ENCODE peak calls at places on chromosome 5, in ten cellular contexts. L is lower lobe of right lung, S is brain microvascular endothelial cell, K is fibroblast of lung, V is kidney, T is ovary, W is GM23338, A is lower leg skin, R is stomach, E is fibroblast of pulmonary artery. G is an unnamed sample.

GRCh38 chr5:9545959-9546851 is at the start of gene SEMA5A:
- DNase-seq in L (peak; percentile 77), T (peak; percentile 80), A (peak; percentile 42), V (peak; percentile 93), R (peak; percentile 72), S (peak; percentile 65), E (peak; percentile 64), W (peak; percentile 73), K (peak; percentile 70), G (no peak)

GRCh38 chr5:179270581-179271300 is 74.5 kb downstream of the ADAMTS2 start:
- DNase-seq in S (no peak), K (peak; percentile 56), W (no peak), E (peak; percentile 68), V (peak; percentile 73), T (peak; percentile 88), L (peak; percentile 46), A (no peak), R (no peak), G (peak; percentile 22)

GRCh38 chr5:32711693-32712462 is 757 bp downstream of the NPR3 start:
- DNase-seq in V (peak; percentile 79), R (no peak), K (peak; percentile 59), T (peak; percentile 21), A (no peak), W (peak; percentile 52), L (peak; percentile 54), E (no peak), S (peak; percentile 22), G (no peak)

GRCh38 chr5:128084228-128085167 is 932 bp downstream of the SLC12A2 start:
- DNase-seq in T (peak; percentile 53), S (no peak), L (peak; percentile 64), R (peak; percentile 55), E (peak; percentile 34), A (peak; percentile 21), V (peak; percentile 85), K (peak; percentile 52), W (peak; percentile 48), G (no peak)

GRCh38 chr5:65108786-65109743 is 340.3 kb downstream of the CWC27 start:
- DNase-seq in V (no peak), E (no peak), L (no peak), K (peak; percentile 70), S (peak; percentile 5), R (no peak), A (no peak), T (no peak), W (no peak), G (no peak)

GRCh38 chr5:100706796-100707195 is 171.6 kb downstream of the FAM174A start:
- DNase-seq in S (no peak), V (no peak), A (no peak), K (peak; percentile 14), L (no peak), T (no peak), E (peak; percentile 83), W (peak; percentile 47), R (no peak), G (no peak)

GRCh38 chr5:73296772-73297171 is 123.8 kb downstream of the TMEM174 start:
- DNase-seq in R (no peak), V (no peak), S (peak; percentile 92), T (no peak), E (peak; percentile 65), A (no peak), W (no peak), K (peak; percentile 95), L (no peak), G (no peak)

GRCh38 chr5:154174091-154174490 is 16.4 kb upstream of the GALNT10 start:
- DNase-seq in K (no peak), L (no peak), R (no peak), T (no peak), E (no peak), V (no peak), S (no peak), W (no peak), A (no peak), G (no peak)

GRCh38 chr5:113090336-113091106 is 113.9 kb downstream of the DCP2 start:
- DNase-seq in T (peak; percentile 56), R (no peak), S (no peak), V (no peak), K (peak; percentile 37), W (peak; percentile 18), A (no peak), L (no peak), E (peak; percentile 52), G (no peak)
- TF ChIP-seq CTCF in T (no peak), R (no peak), S (no peak), V (no peak), K (no peak), W (peak; percentile 9), A (no peak), L (no peak), E (no peak), G (no peak)

DNA sequence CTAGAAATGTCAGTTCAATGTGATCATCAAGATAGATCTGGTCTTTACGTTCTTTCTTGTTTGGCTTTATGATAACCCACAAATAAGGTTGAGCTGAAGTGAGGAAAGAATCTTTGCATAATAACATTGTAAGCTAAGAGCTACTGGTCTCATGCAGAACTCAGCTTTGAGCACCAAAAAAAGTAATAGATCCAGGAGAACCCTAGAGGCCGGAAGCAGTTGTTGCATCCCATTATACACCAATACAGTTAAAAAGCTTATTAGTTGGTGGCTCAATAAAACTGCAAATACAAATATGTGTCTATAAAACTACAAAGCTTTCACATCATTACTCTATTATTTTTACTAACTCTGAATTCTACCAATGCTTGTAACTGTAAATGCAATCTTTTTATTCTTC is 85.5 kb upstream of the NUDT12 start:
- DNase-seq in S (no peak), T (no peak), L (no peak), V (no peak), A (no peak), K (no peak), E (no peak), R (no peak), W (no peak), G (no peak)
- TF ChIP-seq CTCF in S (no peak), T (no peak), L (no peak), V (no peak), A (no peak), K (peak; percentile 27), E (peak; percentile 6), R (no peak), W (peak; percentile 54), G (no peak)

GRCh38 chr5:124920909-124921666 is 174.6 kb upstream of the ZNF608 start:
- DNase-seq in L (no peak), V (no peak), W (no peak), E (no peak), R (no peak), K (no peak), T (no peak), S (no peak), A (no peak), G (no peak)
- TF ChIP-seq CTCF in L (no peak), V (no peak), W (no peak), E (no peak), R (no peak), K (no peak), T (no peak), S (no peak), A (no peak), G (no peak)

GRCh38 chr5:54186108-54186507 is 124.3 kb downstream of the ARL15 start:
- DNase-seq in T (no peak), L (no peak), K (no peak), A (no peak), R (no peak), E (no peak), V (no peak), W (no peak), S (no peak), G (no peak)
- TF ChIP-seq CTCF in T (no peak), L (no peak), K (no peak), A (no peak), R (no peak), E (no peak), V (no peak), W (no peak), S (no peak), G (no peak)

GRCh38 chr5:58505502-58505901 is 14.3 kb downstream of the GAPT start:
- DNase-seq in V (no peak), R (peak; percentile 28), T (no peak), S (no peak), E (no peak), W (no peak), A (no peak), K (no peak), L (no peak), G (no peak)

GRCh38 chr5:58499951-58500350 is 8.7 kb downstream of the GAPT start:
- DNase-seq in L (no peak), R (peak; percentile 36), V (no peak), E (no peak), K (no peak), W (no peak), S (no peak), T (no peak), A (no peak), G (no peak)

GRCh38 chr5:58499231-58499630 is 8.0 kb downstream of the GAPT start:
- DNase-seq in A (no peak), E (no peak), K (no peak), L (no peak), R (no peak), V (no peak), W (no peak), S (no peak), T (no peak), G (no peak)

GRCh38 chr5:58503634-58504033 is 12.4 kb downstream of the GAPT start:
- DNase-seq in K (no peak), E (no peak), A (no peak), V (no peak), S (no peak), T (no peak), L (no peak), W (peak; percentile 29), R (no peak), G (no peak)

DNA sequence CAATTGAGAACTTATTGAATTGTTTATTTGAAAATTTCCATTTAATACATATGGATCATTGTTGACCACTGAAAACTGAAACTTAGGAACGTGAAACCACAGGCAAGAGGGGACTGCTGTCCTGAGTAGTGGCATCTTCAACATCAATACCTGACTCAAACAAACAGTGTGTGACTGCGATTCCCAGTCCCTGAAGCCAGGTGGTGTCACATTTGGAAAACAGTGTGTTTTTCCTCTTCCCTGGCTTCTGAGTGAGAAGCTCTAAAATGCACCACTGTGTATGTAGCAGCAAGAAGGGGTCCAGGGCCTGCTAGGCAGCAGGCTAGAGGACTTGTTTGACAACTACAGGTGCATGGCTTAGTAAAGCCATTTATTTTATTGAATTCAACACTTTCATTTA is 10.8 kb downstream of the GAPT start:
- DNase-seq in E (no peak), V (no peak), T (no peak), R (no peak), K (no peak), L (no peak), W (peak; percentile 44), S (no peak), A (no peak), G (no peak)
- TF ChIP-seq CTCF in E (no peak), V (no peak), T (no peak), R (no peak), K (no peak), L (no peak), W (peak; percentile 35), S (no peak), A (no peak), G (no peak)

DNA sequence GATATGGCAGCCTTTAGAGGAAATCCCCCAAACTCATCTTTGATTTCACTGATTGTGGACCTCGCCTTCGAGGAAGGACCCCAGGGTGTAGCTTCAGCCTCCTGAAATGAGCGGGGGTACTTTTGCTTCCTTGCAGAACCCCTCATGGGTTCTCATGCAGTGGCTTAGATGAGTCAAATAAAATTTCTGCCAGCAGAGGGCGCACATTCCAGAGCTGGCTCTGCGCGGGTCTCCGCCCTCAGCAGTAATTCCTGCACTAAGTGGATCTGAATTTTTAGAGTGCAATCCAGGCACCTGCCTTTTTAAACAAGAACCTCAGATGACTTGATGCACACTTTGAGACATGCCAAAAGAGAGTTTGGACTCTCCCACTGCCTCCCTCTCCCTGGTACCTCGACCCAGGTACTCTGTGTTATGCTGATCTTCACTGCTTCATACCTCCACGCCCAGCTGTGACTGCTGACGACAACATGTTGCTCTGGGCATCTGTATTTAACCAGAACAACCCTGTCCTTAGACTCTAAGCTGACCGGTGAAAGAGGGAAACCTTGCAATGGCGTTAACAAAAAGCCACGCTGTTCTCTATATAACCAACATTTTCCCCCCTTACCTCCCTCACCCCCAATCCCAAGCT is 7.3 kb downstream of the EGFLAM start:
- DNase-seq in K (peak; percentile 35), L (no peak), R (peak; percentile 61), W (peak; percentile 88), T (peak; percentile 65), S (peak; percentile 65), V (no peak), E (peak; percentile 65), A (peak; percentile 44), G (peak; percentile 55)
- TF ChIP-seq CTCF in K (peak; percentile 75), L (peak; percentile 72), R (peak; percentile 60), W (peak; percentile 91), T (peak; percentile 56), S (peak; percentile 82), V (peak; percentile 55), E (peak; percentile 71), A (no peak), G (no peak)

G was measured in omental fat pad.